ENCODE peak calls at places on chromosomes 13 and 19, in seven cellular contexts. X is A549, R is HEK293T, E is caudate nucleus, B is neuronal stem cell, S is skeletal muscle cell, J is hypothalamus. Y is an unnamed sample.
A peak's percentile ranks its signal among the peaks of the same experiment; 100 is the strongest.

GRCh38 chr19:18710986-18711751 is 27.7 kb downstream of the CRTC1 start:
- DNase-seq in X (no peak), R (no peak), E (no peak), B (no peak), S (peak; percentile 49), J (no peak), Y (no peak)

GRCh38 chr13:109938255-109938936 is 152.0 kb upstream of the IRS2 start:
- DNase-seq in X (no peak), R (no peak), E (no peak), B (no peak), S (peak; percentile 86), J (no peak), Y (no peak)

GRCh38 chr13:61286148-61286745 is 129.4 kb downstream of the PCDH20 start:
- DNase-seq in X (no peak), R (peak; percentile 43), E (no peak), B (peak; percentile 2), S (no peak), J (no peak), Y (no peak)

GRCh38 chr13:65540064-65540635 is 1690.0 kb downstream of the PCDH9 start:
- DNase-seq in X (no peak), R (no peak), E (no peak), B (no peak), S (peak; percentile 29), J (no peak), Y (no peak)

GRCh38 chr19:4713384-4713951 is 10.2 kb downstream of the DPP9 start:
- DNase-seq in X (peak; percentile 92), R (no peak), E (no peak), B (no peak), S (peak; percentile 76), J (no peak), Y (no peak)

GRCh38 chr19:35144600-35145436 is 1.8 kb downstream of the FXYD7 start:
- DNase-seq in X (peak; percentile 92), R (peak; percentile 49), E (peak; percentile 72), B (no peak), S (no peak), J (no peak), Y (no peak)

GRCh38 chr13:112897603-112897955 is 71.4 kb upstream of the MCF2L start:
- DNase-seq in X (no peak), R (no peak), E (no peak), B (no peak), S (no peak), J (no peak), Y (no peak)

GRCh38 chr19:27776020-27776419 is 1436.9 kb downstream of the UQCRFS1 start:
- DNase-seq in X (peak; percentile 50), R (peak; percentile 17), E (no peak), B (no peak), S (no peak), J (no peak), Y (peak; percentile 17)

GRCh38 chr19:17469371-17470203 is 737 bp upstream of the SLC27A1 start:
- DNase-seq in X (peak; percentile 57), R (peak; percentile 85), E (peak; percentile 96), B (peak; percentile 95), S (peak; percentile 88), J (no peak), Y (peak; percentile 81)

GRCh38 chr13:21326155-21327030 is 132.7 kb downstream of the ZDHHC20 start:
- DNase-seq in X (no peak), R (no peak), E (peak; percentile 69), B (peak; percentile 72), S (peak; percentile 8), J (peak; percentile 76), Y (no peak)

GRCh38 chr19:10402441-10403038 is 802 bp downstream of the CDC37 start:
- DNase-seq in X (no peak), R (no peak), E (no peak), B (no peak), S (no peak), J (no peak), Y (no peak)

Y was measured in NCI-H1694.